ENCODE peak calls at places on chromosomes 13 and 19, in nine cellular contexts. One of them, this sample, is unnamed.

GRCh38 chr13:31905896-31906295 is 125.7 kb upstream of the FRY start:
- DNase-seq in pons: no peak
- DNase-seq in left colon: no peak
- DNase-seq in activated naive CD4-positive, alpha-beta T cell: no peak
- DNase-seq in sciatic nerve: no peak
- DNase-seq in osteoblast: no peak
- DNase-seq in HTR-8/SVneo: no peak
- DNase-seq in lower leg skin: no peak
- DNase-seq in NCI-H2029 treated with DMSO at 0.1 percent for 48 hours: no peak
- DNase-seq in this sample: no peak

GRCh38 chr13:34401741-34402140 is 540.3 kb upstream of the NBEA start:
- DNase-seq in pons: no peak
- DNase-seq in left colon: no peak
- DNase-seq in activated naive CD4-positive, alpha-beta T cell: no peak
- DNase-seq in sciatic nerve: no peak
- DNase-seq in osteoblast: no peak
- DNase-seq in HTR-8/SVneo: no peak
- DNase-seq in lower leg skin: no peak
- DNase-seq in NCI-H2029 treated with DMSO at 0.1 percent for 48 hours: no peak
- DNase-seq in this sample: no peak

GRCh38 chr19:17323274-17323972 is 11.2 kb downstream of the ANO8 start:
- DNase-seq in pons: no peak
- DNase-seq in left colon: no peak
- DNase-seq in activated naive CD4-positive, alpha-beta T cell: no peak
- DNase-seq in sciatic nerve: no peak
- DNase-seq in osteoblast: peak; percentile 85
- DNase-seq in HTR-8/SVneo: no peak
- DNase-seq in lower leg skin: no peak
- DNase-seq in NCI-H2029 treated with DMSO at 0.1 percent for 48 hours: no peak
- DNase-seq in this sample: no peak

GRCh38 chr13:76783798-76784197 is 102.4 kb downstream of the KCTD12 start:
- DNase-seq in pons: no peak
- DNase-seq in left colon: no peak
- DNase-seq in activated naive CD4-positive, alpha-beta T cell: no peak
- DNase-seq in sciatic nerve: no peak
- DNase-seq in osteoblast: no peak
- DNase-seq in HTR-8/SVneo: no peak
- DNase-seq in lower leg skin: no peak
- DNase-seq in NCI-H2029 treated with DMSO at 0.1 percent for 48 hours: peak; percentile 53
- DNase-seq in this sample: no peak

GRCh38 chr13:34172048-34172447 is 354.1 kb downstream of the RFC3 start:
- DNase-seq in pons: no peak
- DNase-seq in left colon: no peak
- DNase-seq in activated naive CD4-positive, alpha-beta T cell: no peak
- DNase-seq in sciatic nerve: no peak
- DNase-seq in osteoblast: no peak
- DNase-seq in HTR-8/SVneo: no peak
- DNase-seq in lower leg skin: no peak
- DNase-seq in NCI-H2029 treated with DMSO at 0.1 percent for 48 hours: no peak
- DNase-seq in this sample: no peak

GRCh38 chr19:18220632-18221275 is 5.5 kb downstream of the PDE4C start:
- DNase-seq in pons: no peak
- DNase-seq in left colon: no peak
- DNase-seq in activated naive CD4-positive, alpha-beta T cell: no peak
- DNase-seq in sciatic nerve: no peak
- DNase-seq in osteoblast: peak; percentile 47
- DNase-seq in HTR-8/SVneo: no peak
- DNase-seq in lower leg skin: no peak
- DNase-seq in NCI-H2029 treated with DMSO at 0.1 percent for 48 hours: no peak
- DNase-seq in this sample: no peak

GRCh38 chr13:74338341-74338740 is 204.1 kb upstream of the KLF12 start:
- DNase-seq in pons: no peak
- DNase-seq in left colon: no peak
- DNase-seq in activated naive CD4-positive, alpha-beta T cell: no peak
- DNase-seq in sciatic nerve: no peak
- DNase-seq in osteoblast: no peak
- DNase-seq in HTR-8/SVneo: no peak
- DNase-seq in lower leg skin: no peak
- DNase-seq in NCI-H2029 treated with DMSO at 0.1 percent for 48 hours: no peak
- DNase-seq in this sample: no peak

GRCh38 chr19:6678690-6679109 is 8.7 kb upstream of the TNFSF14 start:
- DNase-seq in pons: no peak
- DNase-seq in left colon: no peak
- DNase-seq in activated naive CD4-positive, alpha-beta T cell: no peak
- DNase-seq in sciatic nerve: no peak
- DNase-seq in osteoblast: no peak
- DNase-seq in HTR-8/SVneo: no peak
- DNase-seq in lower leg skin: no peak
- DNase-seq in NCI-H2029 treated with DMSO at 0.1 percent for 48 hours: no peak
- DNase-seq in this sample: no peak

GRCh38 chr13:30898721-30899188 is 7.3 kb upstream of the MEDAG start:
- DNase-seq in pons: peak; percentile 9
- DNase-seq in left colon: no peak
- DNase-seq in activated naive CD4-positive, alpha-beta T cell: no peak
- DNase-seq in sciatic nerve: no peak
- DNase-seq in osteoblast: peak; percentile 93
- DNase-seq in HTR-8/SVneo: no peak
- DNase-seq in lower leg skin: peak; percentile 89
- DNase-seq in NCI-H2029 treated with DMSO at 0.1 percent for 48 hours: no peak
- DNase-seq in this sample: peak; percentile 91

GRCh38 chr19:38919837-38920528 is 8.0 kb upstream of the CCER2 start:
- DNase-seq in pons: no peak
- DNase-seq in left colon: no peak
- DNase-seq in activated naive CD4-positive, alpha-beta T cell: no peak
- DNase-seq in sciatic nerve: no peak
- DNase-seq in osteoblast: no peak
- DNase-seq in HTR-8/SVneo: no peak
- DNase-seq in lower leg skin: no peak
- DNase-seq in NCI-H2029 treated with DMSO at 0.1 percent for 48 hours: no peak
- DNase-seq in this sample: no peak

GRCh38 chr13:105333416-105333815 is 1202.0 kb downstream of the EFNB2 start:
- DNase-seq in pons: no peak
- DNase-seq in left colon: no peak
- DNase-seq in activated naive CD4-positive, alpha-beta T cell: no peak
- DNase-seq in sciatic nerve: no peak
- DNase-seq in osteoblast: peak; percentile 29
- DNase-seq in HTR-8/SVneo: no peak
- DNase-seq in lower leg skin: no peak
- DNase-seq in NCI-H2029 treated with DMSO at 0.1 percent for 48 hours: no peak
- DNase-seq in this sample: peak; percentile 17

GRCh38 chr13:73365240-73365639 is 306.4 kb downstream of the KLF5 start:
- DNase-seq in pons: no peak
- DNase-seq in left colon: no peak
- DNase-seq in activated naive CD4-positive, alpha-beta T cell: no peak
- DNase-seq in sciatic nerve: no peak
- DNase-seq in osteoblast: no peak
- DNase-seq in HTR-8/SVneo: no peak
- DNase-seq in lower leg skin: no peak
- DNase-seq in NCI-H2029 treated with DMSO at 0.1 percent for 48 hours: peak; percentile 55
- DNase-seq in this sample: no peak

This sample was measured in AG09309.